ENCODE peak calls at places on chromosomes 7 and 10, in six cellular contexts. K, H, J, G, F and V are unnamed samples.

GRCh38 chr7:151796871-151797270 is 80.0 kb downstream of the PRKAG2 start:
- DNase-seq in J (no peak), F (no peak), G (no peak), K (no peak), H (no peak), V (no peak)

GRCh38 chr7:3657201-3657600 is 356.1 kb downstream of the SDK1 start:
- DNase-seq in K (no peak), G (no peak), H (no peak), J (no peak), F (no peak), V (no peak)

GRCh38 chr10:70656489-70656888 is 15.8 kb upstream of the ADAMTS14 start:
- DNase-seq in G (peak), J (no peak), H (no peak), K (no peak), F (peak), V (no peak)

GRCh38 chr7:128742206-128742605 is 3.0 kb downstream of the CALU start:
- DNase-seq in J (no peak), H (no peak), G (no peak), K (no peak), F (no peak), V (no peak)

GRCh38 chr7:146054909-146055308 is 61.7 kb upstream of the CNTNAP2 start:
- DNase-seq in K (no peak), F (no peak), G (no peak), H (no peak), J (no peak), V (no peak)

GRCh38 chr7:98423043-98423442 is 22.2 kb upstream of the BAIAP2L1 start:
- DNase-seq in H (no peak), K (peak), J (peak), G (peak), F (no peak), V (peak)

GRCh38 chr10:15046626-15047025 is 2.9 kb downstream of the OLAH start:
- DNase-seq in H (no peak), K (no peak), G (no peak), J (no peak), F (no peak), V (no peak)

GRCh38 chr7:83640240-83640639 is 8.7 kb downstream of the SEMA3E start:
- DNase-seq in F (no peak), G (no peak), K (no peak), H (no peak), J (no peak), V (no peak)

GRCh38 chr10:618229-618989 is 71.1 kb downstream of the DIP2C start:
- DNase-seq in J (no peak), G (no peak), F (no peak), K (no peak), H (no peak), V (no peak)

GRCh38 chr10:119120413-119120867 is 16.5 kb downstream of the DENND10 start:
- DNase-seq in H (no peak), G (no peak), J (no peak), K (peak), F (peak), V (no peak)

GRCh38 chr10:125134916-125135770 is 25.2 kb downstream of the CTBP2 start:
- DNase-seq in K (no peak), F (no peak), G (no peak), H (no peak), J (no peak), V (no peak)

GRCh38 chr10:13162013-13162364 is 631 bp downstream of the MCM10 start:
- DNase-seq in H (no peak), K (no peak), J (no peak), G (peak), F (no peak), V (peak)
- TF ChIP-seq RAD21 in H (no peak), K (no peak), J (no peak), G (no peak), F (no peak), V (no peak)

GRCh38 chr10:110915035-110915434 is 3.9 kb downstream of the BBIP1 start:
- DNase-seq in H (no peak), K (no peak), J (no peak), F (no peak), G (no peak), V (no peak)
- H3K4me2 ChIP-seq in H (no peak), K (no peak), J (no peak), F (peak), G (no peak), V (no peak)

GRCh38 chr7:22671177-22671879 is 55.7 kb upstream of the IL6 start:
- DNase-seq in K (no peak), J (no peak), G (no peak), H (no peak), F (no peak), V (no peak)
- TF ChIP-seq JUND in K (no peak), J (no peak), G (no peak), H (no peak), F (no peak), V (no peak)

DNA sequence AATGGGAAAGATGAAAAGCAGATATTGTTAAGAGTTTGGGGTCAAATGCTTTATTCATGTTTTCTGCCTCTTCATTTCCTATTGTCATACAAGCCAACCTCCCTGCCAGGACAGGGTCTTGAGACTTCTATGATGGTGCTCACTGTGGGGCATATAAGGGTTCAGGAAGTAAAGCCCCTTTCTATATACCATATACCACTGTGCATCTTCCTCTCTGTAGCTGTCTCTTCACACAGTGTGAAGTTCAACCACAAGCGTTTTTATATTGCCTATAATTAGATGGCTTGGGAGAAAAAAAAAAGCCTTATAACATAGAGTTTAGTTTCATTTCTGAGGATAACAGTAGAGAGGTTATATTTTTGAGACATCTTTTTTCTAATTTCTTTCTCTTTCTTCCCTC is 389.8 kb upstream of the SORCS1 start:
- DNase-seq in H (no peak), G (no peak), J (no peak), K (no peak), F (no peak), V (no peak)
- TF ChIP-seq RAD21 in H (no peak), G (no peak), J (no peak), K (no peak), F (no peak), V (no peak)

GRCh38 chr10:101002456-101002855 is 2.8 kb downstream of the LZTS2 start:
- DNase-seq in H (no peak), G (no peak), K (no peak), F (no peak), J (no peak), V (no peak)

GRCh38 chr10:100999742-101000601 is at the start of gene LZTS2:
- DNase-seq in J (no peak), H (peak), G (peak), K (no peak), F (no peak), V (peak)

GRCh38 chr10:100998991-100999741 is 442 bp upstream of the LZTS2 start:
- DNase-seq in H (peak), J (no peak), K (peak), G (peak), F (no peak), V (peak)

GRCh38 chr10:101001225-101002035 is 1.8 kb downstream of the LZTS2 start:
- DNase-seq in K (no peak), G (no peak), F (no peak), H (no peak), J (no peak), V (peak)

GRCh38 chr10:101000602-101000991 is 989 bp downstream of the LZTS2 start:
- DNase-seq in J (no peak), H (no peak), K (no peak), G (peak), F (no peak), V (no peak)
- H3K4me2 ChIP-seq in J (peak), H (peak), K (peak), G (peak), F (peak), V (peak)

GRCh38 chr7:229184-229964 is 37.0 kb downstream of the FAM20C start:
- DNase-seq in K (no peak), H (no peak), G (no peak), J (no peak), F (no peak), V (no peak)

GRCh38 chr7:228610-229009 is 36.2 kb downstream of the FAM20C start:
- DNase-seq in J (no peak), F (no peak), K (no peak), G (no peak), H (no peak), V (no peak)

GRCh38 chr7:223861-224260 is 31.5 kb downstream of the FAM20C start:
- DNase-seq in J (no peak), K (no peak), H (no peak), G (no peak), F (no peak), V (no peak)

GRCh38 chr7:227940-228339 is 35.6 kb downstream of the FAM20C start:
- DNase-seq in K (no peak), H (no peak), F (no peak), J (no peak), G (no peak), V (no peak)

GRCh38 chr7:226281-226882 is 34.0 kb downstream of the FAM20C start:
- DNase-seq in H (no peak), F (no peak), J (no peak), K (no peak), G (no peak), V (no peak)
- TF ChIP-seq JUND in H (no peak), F (no peak), J (no peak), K (no peak), G (no peak), V (no peak)